ENCODE peak calls at places on chromosomes 16 and 17, in four cellular contexts. One of them, this sample, is unnamed.

GRCh38 chr17:11238710-11239109 is 2.3 kb upstream of the SHISA6 start:
- DNase-seq in K562: no peak
- DNase-seq in HepG2: no peak
- DNase-seq in endothelial cell of umbilical vein: no peak
- DNase-seq in this sample: no peak

GRCh38 chr16:82667437-82667836 is 40.7 kb downstream of the CDH13 start:
- DNase-seq in K562: no peak
- DNase-seq in HepG2: no peak
- DNase-seq in endothelial cell of umbilical vein: no peak
- DNase-seq in this sample: no peak

GRCh38 chr17:59754547-59754946 is 47.1 kb downstream of the VMP1 start:
- DNase-seq in K562: peak
- DNase-seq in HepG2: peak
- DNase-seq in endothelial cell of umbilical vein: peak
- DNase-seq in this sample: no peak

GRCh38 chr17:7816926-7817642 is 16.9 kb upstream of the KDM6B start:
- DNase-seq in K562: no peak
- DNase-seq in HepG2: no peak
- DNase-seq in endothelial cell of umbilical vein: no peak
- DNase-seq in this sample: no peak

GRCh38 chr16:8928467-8928957 is 35.2 kb downstream of the USP7 start:
- DNase-seq in K562: no peak
- DNase-seq in HepG2: no peak
- DNase-seq in endothelial cell of umbilical vein: no peak
- DNase-seq in this sample: peak

GRCh38 chr17:28174352-28175046 is 132.0 kb downstream of the NLK start:
- DNase-seq in K562: no peak
- DNase-seq in HepG2: no peak
- DNase-seq in endothelial cell of umbilical vein: peak
- DNase-seq in this sample: peak

GRCh38 chr16:56295739-56296527 is 104.6 kb downstream of the GNAO1 start:
- DNase-seq in K562: no peak
- DNase-seq in HepG2: no peak
- DNase-seq in endothelial cell of umbilical vein: no peak
- DNase-seq in this sample: no peak

GRCh38 chr16:79370736-79371135 is 229.8 kb downstream of the MAF start:
- DNase-seq in K562: no peak
- DNase-seq in HepG2: no peak
- DNase-seq in endothelial cell of umbilical vein: no peak
- DNase-seq in this sample: no peak

GRCh38 chr16:75446416-75446815 is 13.1 kb upstream of the CFDP1 start:
- DNase-seq in K562: no peak
- DNase-seq in HepG2: peak
- DNase-seq in endothelial cell of umbilical vein: no peak
- DNase-seq in this sample: no peak

GRCh38 chr16:1063728-1064127 is 8.8 kb upstream of the SSTR5 start:
- DNase-seq in K562: no peak
- DNase-seq in HepG2: no peak
- DNase-seq in endothelial cell of umbilical vein: no peak
- DNase-seq in this sample: no peak

GRCh38 chr17:45090711-45091110 is 29.6 kb downstream of the NMT1 start:
- DNase-seq in K562: no peak
- DNase-seq in HepG2: no peak
- DNase-seq in endothelial cell of umbilical vein: no peak
- DNase-seq in this sample: no peak

GRCh38 chr16:48284772-48285409 is 37.6 kb upstream of the ABCC11 start:
- DNase-seq in K562: no peak
- DNase-seq in HepG2: no peak
- DNase-seq in endothelial cell of umbilical vein: no peak
- DNase-seq in this sample: peak

GRCh38 chr17:55674107-55674506 is 48.6 kb downstream of the TMEM100 start:
- DNase-seq in K562: no peak
- DNase-seq in HepG2: no peak
- DNase-seq in endothelial cell of umbilical vein: no peak
- DNase-seq in this sample: no peak

GRCh38 chr16:17914168-17914567 is 422.4 kb downstream of the NPIPA8 start:
- DNase-seq in K562: no peak
- DNase-seq in HepG2: no peak
- DNase-seq in endothelial cell of umbilical vein: no peak
- DNase-seq in this sample: no peak

GRCh38 chr17:75168998-75169397 is 13.8 kb downstream of the SUMO2 start:
- DNase-seq in K562: no peak
- DNase-seq in HepG2: no peak
- DNase-seq in endothelial cell of umbilical vein: no peak
- DNase-seq in this sample: no peak

GRCh38 chr16:4660454-4661007 is 32.8 kb upstream of the NUDT16L1 start:
- DNase-seq in K562: no peak
- DNase-seq in HepG2: peak
- DNase-seq in endothelial cell of umbilical vein: peak
- DNase-seq in this sample: no peak

GRCh38 chr17:13288248-13288647 is 270.4 kb upstream of the ELAC2 start:
- DNase-seq in K562: no peak
- DNase-seq in HepG2: no peak
- DNase-seq in endothelial cell of umbilical vein: no peak
- DNase-seq in this sample: no peak

GRCh38 chr17:31111183-31111582 is 16.4 kb downstream of the NF1 start:
- DNase-seq in K562: no peak
- DNase-seq in HepG2: no peak
- DNase-seq in endothelial cell of umbilical vein: no peak
- DNase-seq in this sample: no peak

GRCh38 chr17:336110-337021 is 16.2 kb downstream of the RPH3AL start:
- DNase-seq in K562: no peak
- DNase-seq in HepG2: no peak
- DNase-seq in endothelial cell of umbilical vein: peak
- DNase-seq in this sample: no peak

GRCh38 chr17:74010903-74011302 is 192.6 kb upstream of the RPL38 start:
- DNase-seq in K562: no peak
- DNase-seq in HepG2: no peak
- DNase-seq in endothelial cell of umbilical vein: no peak
- DNase-seq in this sample: no peak

GRCh38 chr17:73231363-73231762 is 30.3 kb downstream of the CPSF4L start:
- DNase-seq in K562: peak
- DNase-seq in HepG2: no peak
- DNase-seq in endothelial cell of umbilical vein: peak
- DNase-seq in this sample: no peak

GRCh38 chr17:77786740-77787505 is 171.6 kb upstream of the TNRC6C start:
- DNase-seq in K562: no peak
- DNase-seq in HepG2: no peak
- DNase-seq in endothelial cell of umbilical vein: no peak
- DNase-seq in this sample: no peak

GRCh38 chr16:26981266-26981938 is 85.3 kb upstream of the C16orf82 start:
- DNase-seq in K562: no peak
- DNase-seq in HepG2: no peak
- DNase-seq in endothelial cell of umbilical vein: no peak
- DNase-seq in this sample: no peak

GRCh38 chr16:80804061-80804450 is 342 bp downstream of the CDYL2 start:
- DNase-seq in K562: no peak
- DNase-seq in HepG2: peak
- DNase-seq in endothelial cell of umbilical vein: peak
- DNase-seq in this sample: no peak

GRCh38 chr17:67024736-67025135 is 19.6 kb upstream of the CACNG1 start:
- DNase-seq in K562: no peak
- DNase-seq in HepG2: no peak
- DNase-seq in endothelial cell of umbilical vein: no peak
- DNase-seq in this sample: no peak

GRCh38 chr16:76818611-76819181 is 372.3 kb upstream of the MON1B start:
- DNase-seq in K562: no peak
- DNase-seq in HepG2: no peak
- DNase-seq in endothelial cell of umbilical vein: no peak
- DNase-seq in this sample: no peak

GRCh38 chr16:83307206-83307990 is 500.4 kb upstream of the HSBP1 start:
- DNase-seq in K562: no peak
- DNase-seq in HepG2: no peak
- DNase-seq in endothelial cell of umbilical vein: peak
- DNase-seq in this sample: no peak

GRCh38 chr17:29145289-29146058 is 34.7 kb downstream of the MYO18A start:
- DNase-seq in K562: peak
- DNase-seq in HepG2: peak
- DNase-seq in endothelial cell of umbilical vein: peak
- DNase-seq in this sample: no peak

GRCh38 chr16:8798174-8798527 is 512 bp downstream of the PMM2 start:
- DNase-seq in K562: peak
- DNase-seq in HepG2: peak
- DNase-seq in endothelial cell of umbilical vein: no peak
- DNase-seq in this sample: no peak

GRCh38 chr17:4448197-4448980 is 14.6 kb downstream of the SPNS3 start:
- DNase-seq in K562: no peak
- DNase-seq in HepG2: no peak
- DNase-seq in endothelial cell of umbilical vein: no peak
- DNase-seq in this sample: no peak

GRCh38 chr16:546909-547770 is 13.1 kb upstream of the PRR35 start:
- DNase-seq in K562: peak
- DNase-seq in HepG2: no peak
- DNase-seq in endothelial cell of umbilical vein: peak
- DNase-seq in this sample: no peak

DNA sequence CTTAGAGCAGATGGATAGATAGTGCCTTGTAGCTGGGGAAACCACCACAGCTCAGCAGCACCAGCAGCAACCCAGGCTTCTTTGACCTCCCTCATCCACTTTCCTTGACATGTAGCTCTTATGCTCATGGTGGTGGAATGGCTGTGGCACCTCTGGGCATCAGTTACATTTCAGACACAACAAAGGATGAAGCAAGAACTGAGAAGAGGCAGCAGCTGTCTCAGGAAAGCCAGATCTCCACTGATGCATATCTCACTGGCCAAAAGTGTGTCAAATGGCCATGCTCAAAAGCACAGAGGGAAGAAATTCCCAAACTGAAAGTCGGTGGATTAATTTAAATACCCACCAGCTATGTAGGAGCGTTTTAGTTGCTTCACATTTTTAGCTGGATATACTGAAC is 671.4 kb upstream of the SALL1 start:
- DNase-seq in K562: no peak
- DNase-seq in HepG2: no peak
- DNase-seq in endothelial cell of umbilical vein: no peak
- DNase-seq in this sample: no peak
- TF ChIP-seq MYC in K562: no peak
- TF ChIP-seq MYC in HepG2: no peak
- TF ChIP-seq MYC in endothelial cell of umbilical vein: no peak
- TF ChIP-seq MYC in this sample: no peak

DNA sequence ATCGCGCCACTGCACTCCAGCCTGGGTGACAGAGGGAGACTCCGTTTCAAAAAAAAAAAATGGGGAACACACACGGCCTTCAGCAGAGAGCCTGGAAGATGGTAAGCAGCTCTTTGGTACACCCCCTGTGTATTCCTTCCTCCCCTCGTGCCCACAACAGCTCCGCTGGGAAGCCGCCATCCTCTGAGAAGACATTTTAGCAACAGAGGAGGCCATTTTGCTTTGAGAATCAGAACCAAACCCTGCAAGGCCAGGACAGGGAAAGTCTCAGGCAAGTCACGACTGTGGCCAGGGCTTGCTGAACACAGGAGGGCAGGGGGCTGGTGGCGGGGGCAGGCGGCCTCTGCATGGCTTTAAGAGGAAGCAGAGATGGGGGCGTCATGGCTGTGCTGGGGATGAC is 45.7 kb downstream of the SOCS1 start:
- DNase-seq in K562: no peak
- DNase-seq in HepG2: no peak
- DNase-seq in endothelial cell of umbilical vein: no peak
- DNase-seq in this sample: no peak
- H3K27ac ChIP-seq in K562: no peak
- H3K27ac ChIP-seq in HepG2: no peak
- H3K27ac ChIP-seq in endothelial cell of umbilical vein: no peak
- H3K27ac ChIP-seq in this sample: no peak

GRCh38 chr16:24668481-24669001 is 60.9 kb upstream of the TNRC6A start:
- DNase-seq in K562: no peak
- DNase-seq in HepG2: no peak
- DNase-seq in endothelial cell of umbilical vein: peak
- DNase-seq in this sample: no peak
- TF ChIP-seq MYC in K562: no peak
- TF ChIP-seq MYC in HepG2: no peak
- TF ChIP-seq MYC in endothelial cell of umbilical vein: no peak
- TF ChIP-seq MYC in this sample: no peak

GRCh38 chr16:87822571-87822970 is 46.7 kb downstream of the SLC7A5 start:
- DNase-seq in K562: no peak
- DNase-seq in HepG2: no peak
- DNase-seq in endothelial cell of umbilical vein: no peak
- DNase-seq in this sample: no peak

GRCh38 chr16:87821346-87822001 is 47.8 kb downstream of the SLC7A5 start:
- DNase-seq in K562: no peak
- DNase-seq in HepG2: no peak
- DNase-seq in endothelial cell of umbilical vein: no peak
- DNase-seq in this sample: no peak

GRCh38 chr16:87824016-87824990 is 45.0 kb downstream of the SLC7A5 start:
- DNase-seq in K562: no peak
- DNase-seq in HepG2: no peak
- DNase-seq in endothelial cell of umbilical vein: no peak
- DNase-seq in this sample: no peak

GRCh38 chr16:87822002-87822390 is 47.3 kb downstream of the SLC7A5 start:
- DNase-seq in K562: no peak
- DNase-seq in HepG2: no peak
- DNase-seq in endothelial cell of umbilical vein: no peak
- DNase-seq in this sample: no peak

DNA sequence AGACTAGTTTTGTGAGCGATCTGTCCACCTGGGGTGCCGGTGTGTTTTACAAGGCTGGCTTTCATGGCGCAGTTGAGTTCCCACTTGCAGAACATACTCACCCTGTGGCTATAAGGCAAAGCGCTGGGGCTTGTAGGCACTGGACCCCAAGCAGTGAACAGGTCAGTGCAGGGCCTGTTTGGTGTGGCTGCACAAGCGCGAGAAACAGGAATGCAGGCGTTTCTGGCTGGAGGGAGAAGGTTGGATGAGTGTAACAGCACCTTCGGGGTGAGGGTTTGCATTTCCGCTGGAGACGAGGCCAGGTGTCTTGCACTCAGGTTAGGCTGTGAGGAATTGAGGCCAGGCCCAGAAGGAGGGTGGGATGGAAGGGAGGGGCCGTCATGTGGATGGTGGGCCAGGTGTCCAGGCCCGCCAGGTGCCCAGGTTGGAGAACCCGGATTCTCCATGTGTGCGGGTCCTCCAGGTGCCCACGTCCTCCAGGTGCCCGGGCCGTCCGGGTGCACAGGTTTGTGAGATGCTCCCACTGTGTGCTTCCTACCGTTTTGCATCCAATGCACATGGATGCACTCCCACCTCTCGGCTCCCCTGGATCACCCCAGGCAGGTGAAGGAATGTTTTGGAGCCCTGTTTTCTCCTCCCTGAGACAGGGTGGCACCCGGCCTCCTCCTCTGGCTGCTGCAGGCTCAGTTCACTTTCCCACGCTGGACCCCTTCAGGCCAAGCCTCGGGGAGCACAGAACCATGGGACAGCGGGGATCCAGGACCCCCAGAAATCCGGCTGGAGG is 46.0 kb downstream of the SLC7A5 start:
- DNase-seq in K562: no peak
- DNase-seq in HepG2: no peak
- DNase-seq in endothelial cell of umbilical vein: no peak
- DNase-seq in this sample: no peak
- H3K27ac ChIP-seq in K562: no peak
- H3K27ac ChIP-seq in HepG2: no peak
- H3K27ac ChIP-seq in endothelial cell of umbilical vein: no peak
- H3K27ac ChIP-seq in this sample: no peak

This sample was measured in GM12878.